ENCODE peak calls at places on chromosomes 4 and X, in five cellular contexts. V is LNCaP clone FGC, F is OCI-LY7, A is foreskin fibroblast, R is uterus. L is an unnamed sample.

GRCh38 chrX:31165241-31166035 is 93.6 kb upstream of the FTHL17 start:
- DNase-seq in V (no peak), F (no peak), A (no peak), R (no peak), L (no peak)

GRCh38 chr4:119048446-119048845 is 87.2 kb upstream of the MYOZ2 start:
- DNase-seq in V (no peak), F (no peak), A (no peak), R (no peak), L (no peak)

GRCh38 chr4:174038481-174038880 is 245.0 kb downstream of the FBXO8 start:
- DNase-seq in V (no peak), F (no peak), A (no peak), R (no peak), L (no peak)

GRCh38 chr4:48370260-48371134 is 29.2 kb downstream of the SLAIN2 start:
- DNase-seq in V (no peak), F (no peak), A (no peak), R (no peak), L (no peak)

GRCh38 chr4:152193059-152193458 is 342.8 kb downstream of the FBXW7 start:
- DNase-seq in V (no peak), F (no peak), A (no peak), R (no peak), L (no peak)

GRCh38 chr4:118787844-118788380 is 48.0 kb downstream of the SEC24D start:
- DNase-seq in V (no peak), F (no peak), A (no peak), R (no peak), L (no peak)

GRCh38 chrX:73850124-73851013 is 287.4 kb downstream of the CHIC1 start:
- DNase-seq in V (peak), F (no peak), A (no peak), R (peak), L (no peak)

GRCh38 chrX:145002776-145003175 is 244.5 kb upstream of the SPANXN1 start:
- DNase-seq in V (no peak), F (no peak), A (no peak), R (no peak), L (no peak)

GRCh38 chr4:168589154-168589553 is 92.3 kb downstream of the PALLD start:
- DNase-seq in V (peak), F (no peak), A (peak), R (no peak), L (peak)

GRCh38 chr4:87081826-87082225 is 138.6 kb downstream of the KLHL8 start:
- DNase-seq in V (no peak), F (no peak), A (no peak), R (no peak), L (no peak)

GRCh38 chrX:40637687-40638086 is 9.7 kb downstream of the CXorf38 start:
- DNase-seq in V (no peak), F (no peak), A (no peak), R (no peak), L (no peak)

GRCh38 chr4:1183985-1184773 is 11.8 kb upstream of the SPON2 start:
- DNase-seq in V (no peak), F (peak), A (no peak), R (peak), L (no peak)

GRCh38 chr4:55859711-55860110 is 6.3 kb downstream of the EXOC1 start:
- DNase-seq in V (no peak), F (no peak), A (no peak), R (no peak), L (no peak)

GRCh38 chr4:70651864-70652506 is 14.3 kb downstream of the JCHAIN start:
- DNase-seq in V (no peak), F (peak), A (no peak), R (no peak), L (no peak)

GRCh38 chr4:158094413-158095110 is 78.3 kb downstream of the GASK1B start:
- DNase-seq in V (no peak), F (no peak), A (peak), R (peak), L (peak)

GRCh38 chrX:39848900-39849299 is 248.9 kb downstream of the BCOR start:
- DNase-seq in V (no peak), F (no peak), A (peak), R (no peak), L (no peak)

GRCh38 chrX:37425370-37425769 is 76.2 kb downstream of the PRRG1 start:
- DNase-seq in V (no peak), F (no peak), A (no peak), R (no peak), L (no peak)

GRCh38 chrX:13911581-13911980 is 94.7 kb upstream of the GPM6B start:
- DNase-seq in V (no peak), F (no peak), A (no peak), R (no peak), L (no peak)

GRCh38 chr4:41327770-41328169 is 71.0 kb downstream of the UCHL1 start:
- DNase-seq in V (peak), F (no peak), A (no peak), R (no peak), L (no peak)

GRCh38 chr4:95693594-95693993 is 144.8 kb upstream of the UNC5C start:
- DNase-seq in V (no peak), F (peak), A (no peak), R (no peak), L (peak)

GRCh38 chrX:45667666-45668065 is 467.0 kb upstream of the DIPK2B start:
- DNase-seq in V (no peak), F (no peak), A (no peak), R (no peak), L (no peak)

GRCh38 chr4:26803462-26803861 is 57.2 kb upstream of the STIM2 start:
- DNase-seq in V (no peak), F (no peak), A (no peak), R (no peak), L (no peak)

GRCh38 chrX:153908219-153908875 is 3.9 kb downstream of the AVPR2 start:
- DNase-seq in V (no peak), F (no peak), A (no peak), R (no peak), L (no peak)

GRCh38 chrX:107000013-107000515 is at the start of gene MORC4:
- DNase-seq in V (peak), F (peak), A (peak), R (peak), L (no peak)

GRCh38 chrX:66110112-66110511 is 53.9 kb upstream of the HEPH start:
- DNase-seq in V (no peak), F (peak), A (no peak), R (no peak), L (no peak)

GRCh38 chr4:102263024-102263787 is 82.1 kb downstream of the SLC39A8 start:
- DNase-seq in V (peak), F (peak), A (peak), R (no peak), L (peak)

GRCh38 chr4:122758033-122758432 is 25.5 kb downstream of the BBS12 start:
- DNase-seq in V (no peak), F (peak), A (peak), R (no peak), L (peak)

GRCh38 chrX:38871129-38872029 is 70.1 kb downstream of the MID1IP1 start:
- DNase-seq in V (no peak), F (no peak), A (no peak), R (no peak), L (no peak)

GRCh38 chrX:94288325-94288724 is 614.3 kb downstream of the FAM133A start:
- DNase-seq in V (no peak), F (no peak), A (no peak), R (no peak), L (no peak)

GRCh38 chrX:68440940-68441339 is 7.6 kb upstream of the OPHN1 start:
- DNase-seq in V (no peak), F (no peak), A (no peak), R (peak), L (no peak)

GRCh38 chr4:6671648-6672047 is 22.0 kb upstream of the S100P start:
- DNase-seq in V (no peak), F (no peak), A (no peak), R (no peak), L (no peak)

GRCh38 chr4:6672131-6672530 is 21.5 kb upstream of the S100P start:
- DNase-seq in V (no peak), F (no peak), A (no peak), R (no peak), L (no peak)

GRCh38 chr4:6673660-6674499 is 19.8 kb upstream of the S100P start:
- DNase-seq in V (peak), F (peak), A (peak), R (peak), L (peak)

GRCh38 chr4:6676722-6677558 is 16.7 kb upstream of the S100P start:
- DNase-seq in V (no peak), F (no peak), A (no peak), R (no peak), L (no peak)

DNA sequence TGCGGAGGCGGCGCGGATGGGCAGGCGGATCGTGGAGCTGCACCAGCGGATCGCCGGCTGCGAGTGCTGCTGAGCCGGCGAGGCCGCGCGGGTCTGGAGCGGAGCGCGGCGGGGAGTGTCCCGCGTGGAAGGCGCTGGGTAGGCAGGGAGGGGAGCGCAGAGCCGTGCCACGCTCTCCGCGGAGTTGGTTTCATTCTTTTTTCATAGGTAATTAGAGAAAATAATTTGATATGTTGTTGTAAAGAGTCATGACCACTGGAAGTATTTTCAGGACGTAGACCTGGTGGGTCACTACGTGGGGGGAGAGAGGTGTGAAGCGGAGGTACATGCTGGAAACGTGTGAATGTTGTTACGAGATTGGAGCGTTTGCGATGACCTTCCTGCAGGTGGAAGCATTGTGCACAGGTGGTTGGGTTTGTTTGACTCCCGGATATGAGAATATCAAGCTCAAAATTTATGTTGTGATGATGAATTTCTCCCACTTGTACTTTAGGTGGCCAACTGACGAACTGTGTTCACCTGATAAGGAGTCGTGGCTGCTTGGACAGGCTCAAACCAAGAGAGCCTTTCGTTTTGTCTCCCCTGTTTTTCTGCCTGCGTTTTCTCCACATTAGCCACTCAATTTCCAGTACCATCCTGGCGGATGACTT is 19.1 kb upstream of the S100P start:
- DNase-seq in V (no peak), F (peak), A (no peak), R (no peak), L (no peak)
- TF ChIP-seq CTCF in V (peak), F (peak), A (peak), R (peak), L (peak)

GRCh38 chrX:71144651-71145050 is at the start of gene NLGN3:
- DNase-seq in V (no peak), F (no peak), A (no peak), R (no peak), L (no peak)
- H3K4me3 ChIP-seq in V (no peak), F (no peak), A (peak), R (peak), L (no peak)

GRCh38 chrX:147550217-147550616 is 361.5 kb upstream of the FMR1 start:
- DNase-seq in V (no peak), F (peak), A (no peak), R (no peak), L (no peak)
- TF ChIP-seq CTCF in V (no peak), F (peak), A (no peak), R (no peak), L (peak)

DNA sequence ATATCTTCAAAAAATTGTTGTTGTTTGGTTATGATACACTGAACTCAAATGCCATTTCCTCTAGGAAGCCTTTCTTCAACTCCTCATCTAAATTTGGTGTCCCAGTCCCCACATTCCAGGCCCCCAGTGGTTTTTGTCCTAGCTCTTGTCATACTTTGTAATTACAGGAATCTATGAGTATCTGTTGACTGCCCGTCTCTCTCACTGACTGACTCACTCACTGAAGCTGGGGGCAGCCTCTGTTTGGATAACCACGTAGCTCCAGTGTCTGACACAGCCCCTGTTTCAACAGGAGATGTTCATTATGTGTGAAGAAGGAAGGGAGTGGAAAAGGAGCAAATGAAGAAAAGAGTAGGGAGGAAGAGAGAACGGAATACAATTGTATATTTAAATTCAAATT is 284.1 kb upstream of the TENM3 start:
- DNase-seq in V (no peak), F (no peak), A (peak), R (no peak), L (peak)
- H3K4me3 ChIP-seq in V (no peak), F (no peak), A (no peak), R (no peak), L (no peak)

DNA sequence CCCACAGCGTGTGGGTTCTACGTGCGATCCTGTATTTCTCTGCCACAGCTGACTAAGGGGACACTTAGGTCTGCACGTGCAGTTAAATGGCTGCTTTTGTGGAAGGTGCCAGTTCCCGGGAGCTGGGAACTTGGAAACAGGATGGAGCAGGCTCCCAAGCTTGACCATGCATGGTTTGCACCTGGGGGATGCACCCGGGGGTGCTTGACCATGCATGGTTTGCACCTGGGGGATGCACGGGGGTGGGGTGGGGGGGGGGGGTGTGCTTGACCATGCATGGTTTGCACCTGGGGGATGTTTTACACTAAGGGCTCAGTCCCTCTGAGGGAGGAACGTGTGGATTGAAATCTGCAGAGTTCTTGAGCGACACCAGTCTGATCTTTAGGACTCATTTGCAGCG is 5.7 kb downstream of the WFS1 start:
- DNase-seq in V (no peak), F (peak), A (no peak), R (no peak), L (no peak)
- TF ChIP-seq CTCF in V (no peak), F (no peak), A (no peak), R (no peak), L (no peak)

GRCh38 chrX:103664363-103664762 is 22.1 kb downstream of the MORF4L2 start:
- DNase-seq in V (no peak), F (no peak), A (no peak), R (no peak), L (no peak)
- H3K4me3 ChIP-seq in V (no peak), F (no peak), A (no peak), R (no peak), L (no peak)

GRCh38 chr4:78923459-78924312 is 15.6 kb downstream of the PAQR3 start:
- DNase-seq in V (no peak), F (peak), A (no peak), R (no peak), L (no peak)
- TF ChIP-seq CTCF in V (peak), F (peak), A (no peak), R (no peak), L (peak)

GRCh38 chrX:10155137-10155536 is 1.6 kb upstream of the CLCN4 start:
- DNase-seq in V (no peak), F (no peak), A (no peak), R (no peak), L (no peak)
- H3K4me3 ChIP-seq in V (no peak), F (no peak), A (no peak), R (no peak), L (no peak)

DNA sequence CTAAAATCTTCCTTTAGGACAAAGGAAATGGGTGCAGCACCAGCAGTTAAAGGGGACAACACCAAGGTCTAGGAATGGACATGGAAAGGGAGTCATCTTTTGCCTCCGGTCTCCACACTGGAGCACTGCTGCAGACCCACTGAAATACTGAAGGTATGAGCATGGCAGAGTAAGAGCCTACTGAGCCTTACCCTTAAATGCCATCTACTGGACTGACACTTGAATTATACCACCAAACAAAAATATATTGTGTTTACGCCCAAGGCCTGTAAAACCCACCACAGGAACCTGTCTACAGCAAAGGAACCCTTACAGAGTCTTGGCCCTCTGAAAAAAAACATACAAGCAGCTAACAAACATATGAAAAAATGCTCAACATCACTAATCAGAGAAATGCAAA is 443.4 kb downstream of the CCSER1 start:
- DNase-seq in V (no peak), F (no peak), A (no peak), R (no peak), L (no peak)
- TF ChIP-seq CTCF in V (peak), F (no peak), A (no peak), R (no peak), L (no peak)

GRCh38 chr4:89784686-89785227 is 52.2 kb downstream of the SNCA start:
- DNase-seq in V (no peak), F (no peak), A (no peak), R (no peak), L (no peak)
- H3K4me3 ChIP-seq in V (no peak), F (no peak), A (no peak), R (no peak), L (no peak)

L was measured in epithelial cell of proximal tubule.